ENCODE peak calls at places on chromosomes 5 and 9, in seven cellular contexts. K is H9; B is GM13977; V is PC-9; F is central memory CD8-positive, alpha-beta T cell; O is HFFc6; W is T-helper 17 cell. U is an unnamed sample.

GRCh38 chr9:93119953-93120845 is 13.9 kb downstream of the NINJ1 start:
- DNase-seq in V (peak), W (peak), B (peak), F (no peak), K (peak), O (peak), U (no peak)

GRCh38 chr5:91175708-91176107 is 207.4 kb downstream of the ARRDC3 start:
- DNase-seq in W (no peak), K (no peak), O (no peak), V (no peak), B (no peak), F (no peak), U (no peak)

GRCh38 chr9:111683351-111683750 is 21.9 kb downstream of the GNG10 start:
- DNase-seq in F (no peak), B (no peak), K (no peak), O (no peak), V (no peak), W (no peak), U (no peak)

GRCh38 chr5:120108586-120109254 is 355.4 kb upstream of the PRR16 start:
- DNase-seq in K (no peak), F (no peak), O (no peak), V (no peak), W (no peak), B (no peak), U (no peak)

GRCh38 chr5:141716009-141716408 is 34.0 kb upstream of the ARAP3 start:
- DNase-seq in F (no peak), V (peak), W (no peak), K (no peak), B (no peak), O (no peak), U (no peak)

GRCh38 chr5:148956632-148957385 is 106.1 kb downstream of the SH3TC2 start:
- DNase-seq in O (no peak), W (no peak), F (no peak), K (peak), V (peak), B (no peak), U (no peak)

GRCh38 chr9:118426772-118427171 is 722.6 kb downstream of the TLR4 start:
- DNase-seq in K (no peak), V (no peak), W (no peak), F (no peak), B (no peak), O (no peak), U (no peak)

GRCh38 chr9:128523199-128523925 is 18.8 kb downstream of the GLE1 start:
- DNase-seq in F (no peak), V (no peak), K (peak), W (no peak), B (no peak), O (peak), U (no peak)

GRCh38 chr9:77063645-77064285 is 44.3 kb downstream of the FOXB2 start:
- DNase-seq in O (peak), F (no peak), K (no peak), W (no peak), V (no peak), B (no peak), U (no peak)